ENCODE peak calls at places on chromosome 6, in seven cellular contexts. One of them, this sample, is unnamed.

GRCh38 chr6:34288581-34288980 is 39.8 kb upstream of the SMIM29 start:
- DNase-seq in astrocyte of the spinal cord: no peak
- DNase-seq in AG04450: no peak
- DNase-seq in A549: no peak
- DNase-seq in iPS DF 6.9: no peak
- DNase-seq in cardiac muscle cell: no peak
- DNase-seq in GM23248: no peak
- DNase-seq in this sample: no peak

GRCh38 chr6:108559884-108560462 is 744 bp upstream of the FOXO3 start:
- DNase-seq in astrocyte of the spinal cord: peak
- DNase-seq in AG04450: no peak
- DNase-seq in A549: no peak
- DNase-seq in iPS DF 6.9: no peak
- DNase-seq in cardiac muscle cell: peak
- DNase-seq in GM23248: peak
- DNase-seq in this sample: peak

GRCh38 chr6:107132330-107132954 is 17.1 kb upstream of the BEND3 start:
- DNase-seq in astrocyte of the spinal cord: peak
- DNase-seq in AG04450: no peak
- DNase-seq in A549: no peak
- DNase-seq in iPS DF 6.9: no peak
- DNase-seq in cardiac muscle cell: peak
- DNase-seq in GM23248: peak
- DNase-seq in this sample: no peak

GRCh38 chr6:105815657-105816555 is 270.2 kb upstream of the PRDM1 start:
- DNase-seq in astrocyte of the spinal cord: no peak
- DNase-seq in AG04450: no peak
- DNase-seq in A549: no peak
- DNase-seq in iPS DF 6.9: no peak
- DNase-seq in cardiac muscle cell: no peak
- DNase-seq in GM23248: no peak
- DNase-seq in this sample: no peak

GRCh38 chr6:14100098-14100497 is 17.5 kb upstream of the CD83 start:
- DNase-seq in astrocyte of the spinal cord: no peak
- DNase-seq in AG04450: no peak
- DNase-seq in A549: no peak
- DNase-seq in iPS DF 6.9: no peak
- DNase-seq in cardiac muscle cell: no peak
- DNase-seq in GM23248: no peak
- DNase-seq in this sample: no peak

GRCh38 chr6:90989763-90990162 is 402.9 kb upstream of the MAP3K7 start:
- DNase-seq in astrocyte of the spinal cord: no peak
- DNase-seq in AG04450: no peak
- DNase-seq in A549: no peak
- DNase-seq in iPS DF 6.9: no peak
- DNase-seq in cardiac muscle cell: no peak
- DNase-seq in GM23248: no peak
- DNase-seq in this sample: no peak

GRCh38 chr6:104599821-104600658 is 259.7 kb downstream of the HACE1 start:
- DNase-seq in astrocyte of the spinal cord: no peak
- DNase-seq in AG04450: no peak
- DNase-seq in A549: no peak
- DNase-seq in iPS DF 6.9: no peak
- DNase-seq in cardiac muscle cell: peak
- DNase-seq in GM23248: peak
- DNase-seq in this sample: no peak

GRCh38 chr6:119346914-119347313 is 2.6 kb downstream of the MAN1A1 start:
- DNase-seq in astrocyte of the spinal cord: no peak
- DNase-seq in AG04450: no peak
- DNase-seq in A549: no peak
- DNase-seq in iPS DF 6.9: no peak
- DNase-seq in cardiac muscle cell: no peak
- DNase-seq in GM23248: peak
- DNase-seq in this sample: no peak

GRCh38 chr6:88547768-88548167 is 381.6 kb upstream of the CNR1 start:
- DNase-seq in astrocyte of the spinal cord: no peak
- DNase-seq in AG04450: no peak
- DNase-seq in A549: no peak
- DNase-seq in iPS DF 6.9: no peak
- DNase-seq in cardiac muscle cell: no peak
- DNase-seq in GM23248: no peak
- DNase-seq in this sample: no peak

GRCh38 chr6:19356692-19357091 is 480.5 kb upstream of the ID4 start:
- DNase-seq in astrocyte of the spinal cord: no peak
- DNase-seq in AG04450: no peak
- DNase-seq in A549: no peak
- DNase-seq in iPS DF 6.9: no peak
- DNase-seq in cardiac muscle cell: no peak
- DNase-seq in GM23248: peak
- DNase-seq in this sample: no peak

GRCh38 chr6:12185081-12185673 is 105.0 kb upstream of the EDN1 start:
- DNase-seq in astrocyte of the spinal cord: no peak
- DNase-seq in AG04450: no peak
- DNase-seq in A549: no peak
- DNase-seq in iPS DF 6.9: no peak
- DNase-seq in cardiac muscle cell: no peak
- DNase-seq in GM23248: no peak
- DNase-seq in this sample: no peak

GRCh38 chr6:373773-374724 is 17.5 kb upstream of the IRF4 start:
- DNase-seq in astrocyte of the spinal cord: no peak
- DNase-seq in AG04450: no peak
- DNase-seq in A549: no peak
- DNase-seq in iPS DF 6.9: no peak
- DNase-seq in cardiac muscle cell: peak
- DNase-seq in GM23248: peak
- DNase-seq in this sample: no peak

GRCh38 chr6:10951675-10952282 is 64.9 kb downstream of the SYCP2L start:
- DNase-seq in astrocyte of the spinal cord: peak
- DNase-seq in AG04450: peak
- DNase-seq in A549: peak
- DNase-seq in iPS DF 6.9: no peak
- DNase-seq in cardiac muscle cell: peak
- DNase-seq in GM23248: peak
- DNase-seq in this sample: no peak

GRCh38 chr6:157164972-157165371 is 158.3 kb downstream of the TMEM242 start:
- DNase-seq in astrocyte of the spinal cord: no peak
- DNase-seq in AG04450: no peak
- DNase-seq in A549: no peak
- DNase-seq in iPS DF 6.9: no peak
- DNase-seq in cardiac muscle cell: no peak
- DNase-seq in GM23248: peak
- DNase-seq in this sample: no peak

GRCh38 chr6:66210964-66211363 is 503.9 kb upstream of the EYS start:
- DNase-seq in astrocyte of the spinal cord: peak
- DNase-seq in AG04450: no peak
- DNase-seq in A549: no peak
- DNase-seq in iPS DF 6.9: no peak
- DNase-seq in cardiac muscle cell: no peak
- DNase-seq in GM23248: no peak
- DNase-seq in this sample: no peak

GRCh38 chr6:89034586-89035251 is 45.8 kb upstream of the PNRC1 start:
- DNase-seq in astrocyte of the spinal cord: peak
- DNase-seq in AG04450: no peak
- DNase-seq in A549: no peak
- DNase-seq in iPS DF 6.9: no peak
- DNase-seq in cardiac muscle cell: no peak
- DNase-seq in GM23248: peak
- DNase-seq in this sample: no peak

GRCh38 chr6:56849876-56850275 is 105.0 kb upstream of the BEND6 start:
- DNase-seq in astrocyte of the spinal cord: peak
- DNase-seq in AG04450: no peak
- DNase-seq in A549: no peak
- DNase-seq in iPS DF 6.9: no peak
- DNase-seq in cardiac muscle cell: no peak
- DNase-seq in GM23248: peak
- DNase-seq in this sample: no peak

GRCh38 chr6:133512410-133513016 is 271.4 kb downstream of the EYA4 start:
- DNase-seq in astrocyte of the spinal cord: peak
- DNase-seq in AG04450: peak
- DNase-seq in A549: peak
- DNase-seq in iPS DF 6.9: peak
- DNase-seq in cardiac muscle cell: peak
- DNase-seq in GM23248: peak
- DNase-seq in this sample: peak

DNA sequence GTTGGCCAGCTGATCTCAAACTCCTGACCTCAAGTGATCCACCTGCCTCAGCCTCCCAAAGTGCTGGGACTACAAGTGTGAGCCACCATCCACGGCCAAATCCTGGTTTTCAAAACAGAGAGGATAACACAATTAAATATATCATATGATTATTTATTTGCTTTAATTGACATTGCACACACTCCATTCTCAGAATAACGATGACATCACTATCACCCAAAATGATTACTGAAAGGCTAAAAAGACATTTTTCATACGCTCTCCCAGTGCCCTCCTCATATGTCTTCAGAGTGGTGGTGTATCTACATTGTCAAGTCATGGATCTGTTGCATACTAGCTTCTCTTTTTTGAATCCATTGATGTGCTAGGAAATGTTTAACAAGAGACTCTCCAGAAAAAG is 18.5 kb upstream of the CEP43 start:
- DNase-seq in astrocyte of the spinal cord: no peak
- DNase-seq in AG04450: no peak
- DNase-seq in A549: no peak
- DNase-seq in iPS DF 6.9: no peak
- DNase-seq in cardiac muscle cell: no peak
- DNase-seq in GM23248: no peak
- DNase-seq in this sample: no peak
- H3K4me3 ChIP-seq in astrocyte of the spinal cord: no peak
- H3K4me3 ChIP-seq in AG04450: no peak
- H3K4me3 ChIP-seq in A549: no peak
- H3K4me3 ChIP-seq in iPS DF 6.9: no peak
- H3K4me3 ChIP-seq in cardiac muscle cell: no peak
- H3K4me3 ChIP-seq in GM23248: no peak
- H3K4me3 ChIP-seq in this sample: no peak

DNA sequence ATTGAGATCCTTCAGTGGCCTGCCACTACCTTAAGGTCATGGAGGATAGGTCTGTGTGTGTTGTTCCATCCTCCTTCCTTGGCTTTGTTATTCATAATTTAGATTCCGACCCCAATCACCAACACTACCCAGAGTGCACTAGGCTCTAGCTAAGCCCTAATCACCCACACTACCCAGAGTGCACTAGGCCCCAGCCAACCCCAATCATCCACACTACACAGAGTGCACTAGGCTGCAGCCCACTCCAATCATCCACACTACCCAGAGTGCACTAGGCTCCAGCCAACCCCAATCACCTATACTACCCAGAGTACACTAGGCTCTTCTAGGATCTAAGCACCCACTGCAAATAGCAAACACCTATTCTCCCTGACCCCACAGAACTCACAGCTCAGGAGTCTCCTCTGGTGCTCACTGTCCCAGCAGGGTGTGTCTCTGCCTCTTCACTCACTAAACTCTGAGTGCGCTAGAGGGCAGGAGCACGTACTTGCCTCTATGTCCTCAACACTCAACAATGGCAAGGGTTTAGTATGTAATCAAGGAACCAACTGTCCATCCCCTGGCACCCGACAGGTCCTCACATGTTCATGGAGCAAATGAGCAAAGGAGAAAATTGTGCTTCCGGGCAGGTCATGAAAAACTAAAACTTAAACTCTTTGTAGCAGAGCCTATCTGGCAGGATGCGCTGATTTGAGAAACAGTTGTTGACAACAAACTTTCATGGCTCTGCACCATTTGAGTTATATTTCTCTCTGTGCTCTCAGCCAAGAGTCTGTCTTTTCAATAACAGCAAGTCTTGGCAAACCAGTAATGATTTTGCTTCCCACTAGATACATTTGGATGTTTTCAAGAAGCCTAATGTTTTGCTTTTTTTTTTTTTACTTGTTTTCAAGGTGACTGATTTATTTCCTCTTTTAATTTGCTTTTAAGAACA is 54.3 kb downstream of the SLC22A23 start:
- DNase-seq in astrocyte of the spinal cord: no peak
- DNase-seq in AG04450: no peak
- DNase-seq in A549: no peak
- DNase-seq in iPS DF 6.9: no peak
- DNase-seq in cardiac muscle cell: no peak
- DNase-seq in GM23248: no peak
- DNase-seq in this sample: no peak
- H3K4me3 ChIP-seq in astrocyte of the spinal cord: no peak
- H3K4me3 ChIP-seq in AG04450: no peak
- H3K4me3 ChIP-seq in A549: no peak
- H3K4me3 ChIP-seq in iPS DF 6.9: no peak
- H3K4me3 ChIP-seq in cardiac muscle cell: no peak
- H3K4me3 ChIP-seq in GM23248: no peak
- H3K4me3 ChIP-seq in this sample: no peak

GRCh38 chr6:20538131-20538662 is 3.9 kb downstream of the CDKAL1 start:
- DNase-seq in astrocyte of the spinal cord: no peak
- DNase-seq in AG04450: no peak
- DNase-seq in A549: no peak
- DNase-seq in iPS DF 6.9: no peak
- DNase-seq in cardiac muscle cell: no peak
- DNase-seq in GM23248: no peak
- DNase-seq in this sample: no peak

GRCh38 chr6:20533746-20534294 is 437 bp upstream of the CDKAL1 start:
- DNase-seq in astrocyte of the spinal cord: no peak
- DNase-seq in AG04450: no peak
- DNase-seq in A549: no peak
- DNase-seq in iPS DF 6.9: no peak
- DNase-seq in cardiac muscle cell: no peak
- DNase-seq in GM23248: no peak
- DNase-seq in this sample: no peak

GRCh38 chr6:20532881-20533280 is 1.4 kb upstream of the CDKAL1 start:
- DNase-seq in astrocyte of the spinal cord: no peak
- DNase-seq in AG04450: no peak
- DNase-seq in A549: no peak
- DNase-seq in iPS DF 6.9: no peak
- DNase-seq in cardiac muscle cell: no peak
- DNase-seq in GM23248: no peak
- DNase-seq in this sample: no peak

GRCh38 chr6:20534906-20535305 is 649 bp downstream of the CDKAL1 start:
- DNase-seq in astrocyte of the spinal cord: peak
- DNase-seq in AG04450: no peak
- DNase-seq in A549: no peak
- DNase-seq in iPS DF 6.9: no peak
- DNase-seq in cardiac muscle cell: no peak
- DNase-seq in GM23248: peak
- DNase-seq in this sample: no peak

GRCh38 chr6:20534295-20534897 is at the start of gene CDKAL1:
- DNase-seq in astrocyte of the spinal cord: peak
- DNase-seq in AG04450: peak
- DNase-seq in A549: peak
- DNase-seq in iPS DF 6.9: peak
- DNase-seq in cardiac muscle cell: peak
- DNase-seq in GM23248: peak
- DNase-seq in this sample: peak
- H3K4me3 ChIP-seq in astrocyte of the spinal cord: peak
- H3K4me3 ChIP-seq in AG04450: peak
- H3K4me3 ChIP-seq in A549: peak
- H3K4me3 ChIP-seq in iPS DF 6.9: peak
- H3K4me3 ChIP-seq in cardiac muscle cell: peak
- H3K4me3 ChIP-seq in GM23248: peak
- H3K4me3 ChIP-seq in this sample: peak

DNA sequence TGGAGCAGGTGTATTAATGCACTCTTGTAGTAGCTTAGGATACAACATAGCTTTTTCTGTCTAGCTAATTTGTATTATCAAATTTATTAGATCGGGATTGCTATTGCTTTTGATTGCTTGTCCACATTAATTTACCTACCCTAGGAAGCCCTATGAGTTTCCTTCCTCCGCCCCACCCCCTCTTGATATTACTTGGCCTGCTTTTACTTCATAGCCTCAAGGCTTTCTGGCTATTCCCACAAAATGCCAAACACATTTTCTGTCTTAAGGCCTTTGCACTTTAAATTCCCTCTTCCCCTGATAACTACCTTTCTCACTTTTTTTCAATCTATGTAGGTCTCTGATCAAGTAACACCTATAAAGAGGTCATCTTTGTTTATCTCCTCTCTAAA is 99.1 kb upstream of the PRSS16 start:
- DNase-seq in astrocyte of the spinal cord: no peak
- DNase-seq in AG04450: no peak
- DNase-seq in A549: no peak
- DNase-seq in iPS DF 6.9: no peak
- DNase-seq in cardiac muscle cell: no peak
- DNase-seq in GM23248: no peak
- DNase-seq in this sample: no peak
- H3K4me3 ChIP-seq in astrocyte of the spinal cord: no peak
- H3K4me3 ChIP-seq in AG04450: no peak
- H3K4me3 ChIP-seq in A549: no peak
- H3K4me3 ChIP-seq in iPS DF 6.9: no peak
- H3K4me3 ChIP-seq in cardiac muscle cell: no peak
- H3K4me3 ChIP-seq in GM23248: no peak
- H3K4me3 ChIP-seq in this sample: no peak

This sample was measured in tibial artery.